ENCODE peak calls at places on chromosomes 6 and 20, in seven cellular contexts. Z is epithelial cell of esophagus; V is CD4-positive, alpha-beta memory T cell; E is GM23248; D is aorta; J is CD8-positive, alpha-beta T cell; R is mucosa of descending colon. A is an unnamed sample.

GRCh38 chr6:138278326-138278725 is 60.0 kb upstream of the PBOV1 start:
- DNase-seq in V (no peak), D (no peak), Z (peak), E (peak), R (no peak), J (no peak), A (no peak)

GRCh38 chr6:15501806-15502450 is 160.9 kb downstream of the DTNBP1 start:
- DNase-seq in E (peak), V (no peak), R (peak), D (peak), Z (peak), J (no peak), A (no peak)

GRCh38 chr6:145736854-145737181 is 1.5 kb upstream of the EPM2A start:
- DNase-seq in D (no peak), V (no peak), J (no peak), R (no peak), E (peak), Z (no peak), A (no peak)

GRCh38 chr20:40805592-40805991 is 116.6 kb upstream of the MAFB start:
- DNase-seq in V (no peak), Z (no peak), J (no peak), E (no peak), D (no peak), R (no peak), A (peak)

GRCh38 chr6:139449611-139450000 is 75.2 kb upstream of the CITED2 start:
- DNase-seq in R (no peak), D (no peak), E (peak), V (no peak), J (no peak), Z (peak), A (no peak)

GRCh38 chr20:63745961-63746765 is 6.6 kb downstream of the SLC2A4RG start:
- DNase-seq in D (no peak), Z (no peak), R (no peak), J (no peak), V (no peak), E (no peak), A (no peak)

GRCh38 chr20:64102647-64103354 is 4.6 kb downstream of the NPBWR2 start:
- DNase-seq in V (no peak), R (peak), E (no peak), J (no peak), D (peak), Z (no peak), A (no peak)

GRCh38 chr20:44850272-44850671 is 35.2 kb upstream of the YWHAB start:
- DNase-seq in Z (no peak), E (no peak), D (no peak), J (no peak), V (no peak), R (no peak), A (no peak)

GRCh38 chr6:27112974-27113373 is 134.5 kb upstream of the PRSS16 start:
- DNase-seq in Z (no peak), J (no peak), D (no peak), V (no peak), R (no peak), E (no peak), A (no peak)

GRCh38 chr6:133623065-133623464 is 265.8 kb upstream of the TCF21 start:
- DNase-seq in V (no peak), J (no peak), D (no peak), E (peak), Z (no peak), R (no peak), A (no peak)

GRCh38 chr6:16129623-16130243 is 847 bp downstream of the MYLIP start:
- DNase-seq in Z (peak), J (peak), R (peak), E (peak), D (no peak), V (peak), A (peak)

GRCh38 chr6:166456360-166457156 is 73.8 kb upstream of the MPC1 start:
- DNase-seq in Z (peak), V (no peak), D (no peak), E (no peak), R (no peak), J (no peak), A (no peak)

DNA sequence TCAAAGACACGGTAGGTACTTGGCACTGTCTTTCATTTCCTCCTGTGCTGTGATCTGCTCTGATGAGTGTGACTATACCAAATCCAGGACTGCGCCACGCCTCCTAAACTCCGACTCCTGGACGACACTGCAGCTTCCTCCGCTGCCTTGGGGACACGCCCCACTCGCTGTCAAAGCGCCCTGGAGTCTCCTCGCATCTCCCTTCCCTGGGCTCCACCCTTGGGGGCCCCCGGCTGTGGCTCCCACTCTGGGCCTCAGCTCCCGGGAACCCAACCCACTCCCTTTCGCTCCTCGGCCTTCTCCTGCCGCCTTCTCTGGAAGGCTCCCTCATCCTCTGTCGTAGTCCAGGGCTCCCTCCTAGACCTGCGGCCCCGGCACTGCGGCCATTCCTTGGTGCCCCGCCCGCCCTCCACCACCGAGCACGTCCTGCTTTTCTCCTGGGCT is 61.2 kb downstream of the RSPH3 start:
- DNase-seq in Z (peak), R (peak), E (peak), D (no peak), J (no peak), V (no peak), A (no peak)
- H3K4me3 ChIP-seq in Z (peak), R (no peak), E (peak), D (no peak), J (peak), V (no peak), A (peak)

GRCh38 chr6:143140767-143141166 is 80.1 kb downstream of the AIG1 start:
- DNase-seq in D (no peak), V (no peak), R (no peak), E (peak), J (no peak), Z (no peak), A (no peak)

GRCh38 chr6:143135326-143135725 is 74.6 kb downstream of the AIG1 start:
- DNase-seq in V (no peak), D (no peak), Z (no peak), J (no peak), E (peak), R (no peak), A (no peak)

GRCh38 chr6:143139239-143139784 is 78.6 kb downstream of the AIG1 start:
- DNase-seq in E (peak), J (no peak), D (no peak), Z (no peak), R (no peak), V (no peak), A (no peak)

GRCh38 chr6:143136647-143137046 is 76.0 kb downstream of the AIG1 start:
- DNase-seq in V (no peak), R (no peak), E (no peak), J (no peak), Z (no peak), D (no peak), A (no peak)

GRCh38 chr6:143135797-143136561 is 75.3 kb downstream of the AIG1 start:
- DNase-seq in J (no peak), Z (no peak), D (no peak), E (no peak), R (no peak), V (no peak), A (no peak)
- H3K4me3 ChIP-seq in J (no peak), Z (no peak), D (no peak), E (no peak), R (no peak), V (no peak), A (no peak)

GRCh38 chr6:151765444-151765886 is 42.0 kb upstream of the ESR1 start:
- DNase-seq in D (peak), R (no peak), E (peak), J (no peak), V (no peak), Z (peak), A (no peak)

GRCh38 chr6:151760486-151760885 is 47.0 kb upstream of the ESR1 start:
- DNase-seq in D (no peak), E (no peak), V (no peak), J (no peak), R (no peak), Z (no peak), A (no peak)

GRCh38 chr6:151763938-151764680 is 43.4 kb upstream of the ESR1 start:
- DNase-seq in V (no peak), R (peak), Z (peak), J (peak), D (peak), E (peak), A (peak)

GRCh38 chr6:151762817-151763216 is 44.7 kb upstream of the ESR1 start:
- DNase-seq in R (no peak), E (no peak), J (no peak), V (no peak), D (no peak), Z (no peak), A (no peak)

DNA sequence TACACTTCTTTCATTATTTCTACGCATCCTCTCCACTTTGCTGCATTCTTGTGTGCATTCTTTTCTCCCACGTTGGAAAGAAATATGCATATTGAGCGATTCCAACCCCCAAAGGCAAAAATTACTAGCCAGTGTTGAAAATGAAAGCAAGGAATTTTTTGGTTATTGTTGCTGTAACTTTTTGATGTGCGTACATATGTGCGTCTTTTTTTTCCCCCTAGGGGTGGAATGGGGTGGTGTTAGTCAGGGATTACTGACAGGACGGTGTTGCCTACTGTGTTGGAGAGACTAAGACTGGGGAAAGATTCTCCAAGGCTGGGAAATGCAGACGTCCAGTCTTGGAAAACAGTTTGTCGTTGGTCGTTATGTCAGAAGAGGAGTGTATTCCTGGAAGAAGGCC is 44.2 kb upstream of the ESR1 start:
- DNase-seq in D (no peak), R (no peak), V (no peak), Z (peak), J (no peak), E (peak), A (no peak)
- H3K4me3 ChIP-seq in D (peak), R (no peak), V (no peak), Z (peak), J (no peak), E (peak), A (no peak)

DNA sequence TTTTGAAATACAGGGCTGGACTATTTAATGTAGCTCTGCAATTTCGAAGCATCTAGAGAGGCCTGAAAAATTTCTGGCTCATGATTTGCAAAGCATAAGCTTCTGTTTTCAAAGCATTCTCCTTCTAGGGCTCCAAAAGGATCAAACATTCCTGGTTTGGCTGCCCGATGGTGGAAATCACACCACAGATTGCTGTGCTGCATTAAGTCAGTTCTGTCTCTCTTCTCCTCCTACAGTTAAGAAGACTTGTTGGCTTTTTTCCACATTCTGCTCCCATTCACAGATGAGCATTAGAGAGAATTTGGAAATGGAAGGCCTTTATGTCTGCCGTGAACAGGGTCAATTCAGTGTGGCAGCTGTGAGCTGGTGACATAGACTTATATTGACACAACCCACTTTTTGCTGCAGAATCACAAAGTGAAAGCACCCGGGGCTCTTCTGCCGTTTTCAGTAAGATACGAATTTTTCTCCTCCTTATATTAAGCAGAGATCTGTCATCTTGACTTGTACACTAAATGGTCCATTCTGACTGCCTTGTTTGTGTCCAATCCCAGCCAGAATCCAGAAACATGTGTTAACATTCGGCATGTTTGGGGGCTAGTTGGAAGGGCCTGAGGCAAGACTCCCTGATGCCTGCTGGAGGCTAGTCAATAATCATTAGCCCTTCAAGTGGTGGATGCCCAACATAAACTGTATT is 330.8 kb upstream of the DEFB112 start:
- DNase-seq in E (no peak), D (no peak), Z (no peak), R (no peak), V (no peak), J (no peak), A (no peak)
- H3K4me3 ChIP-seq in E (no peak), D (no peak), Z (no peak), R (no peak), V (no peak), J (no peak), A (peak)

GRCh38 chr6:41719796-41720620 is 15.4 kb downstream of the TFEB start:
- DNase-seq in D (no peak), E (no peak), Z (no peak), R (no peak), J (no peak), V (no peak), A (no peak)
- H3K4me3 ChIP-seq in D (no peak), E (no peak), Z (no peak), R (no peak), J (no peak), V (no peak), A (no peak)

GRCh38 chr6:106104941-106105340 is 18.8 kb downstream of the PRDM1 start:
- DNase-seq in Z (no peak), J (no peak), R (no peak), D (no peak), E (no peak), V (no peak), A (no peak)

GRCh38 chr6:106102967-106103727 is 17.0 kb downstream of the PRDM1 start:
- DNase-seq in V (no peak), R (no peak), D (no peak), E (no peak), J (no peak), Z (no peak), A (no peak)

GRCh38 chr6:106105493-106105892 is 19.4 kb downstream of the PRDM1 start:
- DNase-seq in J (no peak), D (no peak), Z (no peak), E (no peak), R (no peak), V (no peak), A (no peak)

GRCh38 chr6:106103728-106104109 is 17.6 kb downstream of the PRDM1 start:
- DNase-seq in V (peak), D (no peak), R (no peak), Z (peak), E (no peak), J (no peak), A (peak)

DNA sequence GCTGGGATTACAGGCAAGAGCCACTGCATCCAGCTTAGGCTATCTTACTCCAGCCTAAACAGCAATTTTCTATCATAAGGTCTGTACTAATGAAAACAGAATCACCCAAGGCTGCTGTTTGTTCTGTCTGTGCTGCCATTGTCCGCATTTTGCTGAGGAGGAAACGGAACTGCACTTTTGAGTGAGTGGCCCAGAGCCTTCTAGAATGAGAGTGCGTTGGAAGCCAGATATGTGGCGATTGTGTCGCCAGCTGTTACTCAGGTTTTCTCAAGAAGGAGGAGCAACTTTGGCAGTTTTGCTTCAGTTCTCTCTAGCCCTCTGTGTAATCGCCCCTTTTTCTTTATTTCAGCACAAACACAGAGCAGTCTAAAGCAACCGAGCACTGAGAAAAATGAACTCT is 18.3 kb downstream of the PRDM1 start:
- DNase-seq in D (no peak), Z (no peak), E (no peak), J (no peak), R (no peak), V (no peak), A (no peak)
- H3K4me3 ChIP-seq in D (no peak), Z (no peak), E (no peak), J (no peak), R (no peak), V (no peak), A (no peak)

GRCh38 chr6:41682966-41683459 is 44.7 kb downstream of the MDFI start:
- DNase-seq in D (no peak), V (no peak), E (peak), J (no peak), R (no peak), Z (no peak), A (no peak)
- H3K4me3 ChIP-seq in D (no peak), V (no peak), E (peak), J (peak), R (no peak), Z (peak), A (peak)

GRCh38 chr6:28215425-28215824 is 9.7 kb upstream of the ZSCAN9 start:
- DNase-seq in V (no peak), E (peak), D (no peak), Z (peak), J (no peak), R (peak), A (no peak)

GRCh38 chr6:28211840-28212509 is 13.1 kb upstream of the ZSCAN9 start:
- DNase-seq in E (no peak), J (no peak), R (no peak), D (no peak), Z (no peak), V (no peak), A (no peak)

GRCh38 chr6:28209753-28210535 is 15.1 kb upstream of the ZSCAN9 start:
- DNase-seq in E (no peak), D (no peak), Z (peak), V (no peak), R (no peak), J (no peak), A (no peak)

GRCh38 chr6:28212510-28213212 is 12.4 kb upstream of the ZSCAN9 start:
- DNase-seq in D (no peak), Z (peak), E (peak), R (peak), J (no peak), V (no peak), A (no peak)

DNA sequence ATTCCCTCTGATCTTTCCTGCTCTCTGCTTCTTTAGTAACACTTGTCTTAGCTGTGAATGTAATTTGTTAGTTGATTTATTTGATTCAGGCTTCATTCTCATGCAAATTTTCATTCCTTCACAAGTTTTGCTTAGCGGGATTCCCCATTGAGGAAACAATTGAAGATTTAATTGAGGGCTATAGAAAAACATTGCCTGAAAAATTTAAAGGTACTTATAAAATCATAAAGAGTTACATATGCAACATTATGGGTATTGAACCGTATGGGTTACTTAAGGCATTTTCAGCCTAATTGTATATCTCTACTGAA is 11.9 kb upstream of the ZSCAN9 start:
- DNase-seq in Z (no peak), V (no peak), R (no peak), E (no peak), J (no peak), D (no peak), A (no peak)
- H3K4me3 ChIP-seq in Z (peak), V (no peak), R (no peak), E (peak), J (no peak), D (no peak), A (no peak)